ENCODE peak calls at places on chromosomes 16 and 17, in seven cellular contexts. O is activated naive CD4-positive, alpha-beta T cell treated with anti-CD3 and anti-CD28 coated beads, Interleukin-2, amount 10 ng/mL, durations not matched to agents 7 days and 5 days; P is hypothalamus; C is GM10248; H is AG09319; U is SK-MEL-5; D is stimulated activated effector memory CD8-positive, alpha-beta T cell treated with anti-CD3 and anti-CD28 coated beads, Interleukin-12 subunit alpha, Interleukin-12 subunit beta, amount 100 ng/mL, for 72 hours. M is an unnamed sample.

GRCh38 chr17:18258356-18259038 is at the start of gene FLII:
- DNase-seq in O (peak), P (peak), C (peak), H (no peak), U (peak), D (peak), M (peak)

GRCh38 chr16:51149251-51149661 is 1.8 kb downstream of the SALL1 start:
- DNase-seq in O (no peak), P (no peak), C (no peak), H (no peak), U (no peak), D (no peak), M (no peak)

GRCh38 chr17:81287741-81288430 is 7.2 kb downstream of the SLC38A10 start:
- DNase-seq in O (no peak), P (no peak), C (no peak), H (no peak), U (no peak), D (no peak), M (no peak)

GRCh38 chr16:84548971-84549844 is 44.7 kb upstream of the MEAK7 start:
- DNase-seq in O (peak), P (no peak), C (no peak), H (no peak), U (no peak), D (peak), M (no peak)

GRCh38 chr17:46771601-46772012 is 46.9 kb downstream of the WNT3 start:
- DNase-seq in O (peak), P (no peak), C (peak), H (no peak), U (no peak), D (no peak), M (no peak)

GRCh38 chr17:2929881-2930533 is 133.4 kb downstream of the OR1D5 start:
- DNase-seq in O (peak), P (no peak), C (peak), H (no peak), U (peak), D (peak), M (peak)

GRCh38 chr16:799948-800833 is at the start of gene GNG13:
- DNase-seq in O (no peak), P (no peak), C (no peak), H (no peak), U (no peak), D (no peak), M (no peak)

GRCh38 chr16:87570938-87571867 is 31.1 kb upstream of the JPH3 start:
- DNase-seq in O (peak), P (no peak), C (no peak), H (no peak), U (peak), D (no peak), M (peak)

GRCh38 chr16:24174504-24174903 is 81.6 kb upstream of the CACNG3 start:
- DNase-seq in O (no peak), P (no peak), C (no peak), H (no peak), U (no peak), D (no peak), M (no peak)

GRCh38 chr16:11240636-11241473 is 15.1 kb downstream of the SOCS1 start:
- DNase-seq in O (peak), P (no peak), C (no peak), H (no peak), U (no peak), D (no peak), M (no peak)

GRCh38 chr17:83200231-83200699 is 120.9 kb downstream of the METRNL start:
- DNase-seq in O (peak), P (no peak), C (no peak), H (no peak), U (no peak), D (peak), M (no peak)

GRCh38 chr16:84559311-84559932 is 55.0 kb upstream of the MEAK7 start:
- DNase-seq in O (no peak), P (no peak), C (no peak), H (no peak), U (no peak), D (no peak), M (no peak)

GRCh38 chr17:66938656-66939055 is 25.9 kb upstream of the CACNG4 start:
- DNase-seq in O (no peak), P (no peak), C (no peak), H (no peak), U (no peak), D (no peak), M (no peak)

GRCh38 chr16:852451-853185 is 52.1 kb upstream of the GNG13 start:
- DNase-seq in O (no peak), P (no peak), C (no peak), H (no peak), U (no peak), D (no peak), M (no peak)